ENCODE peak calls at places on chromosomes 1 and 21, in nine cellular contexts. T is spleen; D is ascending aorta; C is GM23338; L is Peyer's patch; X is right atrium auricular region; I is CD4-positive, alpha-beta T cell; W is fibroblast of the aortic adventitia; N is cardiac muscle cell. E is an unnamed sample.
A peak's percentile ranks its signal among the peaks of the same experiment; 100 is the strongest.

GRCh38 chr1:95733031-95733430 is 499.0 kb downstream of the RWDD3 start:
- DNase-seq in T (no peak), D (no peak), C (no peak), L (no peak), X (no peak), I (no peak), W (no peak), N (no peak), E (no peak)

GRCh38 chr1:7390604-7391000 is 380.5 kb upstream of the VAMP3 start:
- DNase-seq in T (peak; percentile 66), D (no peak), C (no peak), L (peak; percentile 9), X (no peak), I (no peak), W (no peak), N (no peak), E (no peak)

GRCh38 chr1:16903458-16903796 is 7.6 kb downstream of the RNU1-2 start:
- DNase-seq in T (no peak), D (no peak), C (no peak), L (no peak), X (no peak), I (no peak), W (no peak), N (no peak), E (no peak)

GRCh38 chr1:183234660-183235476 is 48.8 kb downstream of the LAMC2 start:
- DNase-seq in T (no peak), D (peak; percentile 45), C (peak; percentile 88), L (no peak), X (peak; percentile 91), I (no peak), W (peak; percentile 99), N (peak; percentile 57), E (no peak)

GRCh38 chr1:154158307-154159125 is 3.6 kb upstream of the NUP210L start:
- DNase-seq in T (no peak), D (no peak), C (no peak), L (no peak), X (no peak), I (no peak), W (no peak), N (no peak), E (no peak)

GRCh38 chr1:64000021-64000420 is 203.4 kb upstream of the UBE2U start:
- DNase-seq in T (no peak), D (no peak), C (peak; percentile 23), L (no peak), X (no peak), I (no peak), W (peak; percentile 34), N (no peak), E (no peak)

GRCh38 chr21:46540087-46540710 is 64.7 kb downstream of the S100B start:
- DNase-seq in T (no peak), D (no peak), C (no peak), L (peak; percentile 55), X (no peak), I (no peak), W (no peak), N (peak; percentile 11), E (no peak)

GRCh38 chr1:241081473-241081872 is 275.5 kb downstream of the RGS7 start:
- DNase-seq in T (no peak), D (no peak), C (no peak), L (no peak), X (no peak), I (no peak), W (no peak), N (no peak), E (no peak)

GRCh38 chr1:177228721-177229088 is 57.9 kb downstream of the BRINP2 start:
- DNase-seq in T (no peak), D (no peak), C (no peak), L (no peak), X (no peak), I (no peak), W (peak; percentile 56), N (no peak), E (no peak)

GRCh38 chr1:205922806-205923205 is 20.4 kb downstream of the SLC26A9 start:
- DNase-seq in T (no peak), D (no peak), C (no peak), L (no peak), X (no peak), I (no peak), W (no peak), N (no peak), E (no peak)

GRCh38 chr1:247574664-247575063 is 13.5 kb upstream of the OR2G2 start:
- DNase-seq in T (no peak), D (no peak), C (no peak), L (no peak), X (no peak), I (no peak), W (no peak), N (no peak), E (no peak)

GRCh38 chr1:97084566-97084965 is 363.0 kb downstream of the PTBP2 start:
- DNase-seq in T (no peak), D (no peak), C (no peak), L (no peak), X (no peak), I (no peak), W (no peak), N (no peak), E (no peak)

GRCh38 chr1:25650219-25650576 is 33.6 kb downstream of the MAN1C1 start:
- DNase-seq in T (no peak), D (no peak), C (no peak), L (no peak), X (peak; percentile 28), I (no peak), W (no peak), N (no peak), E (no peak)

GRCh38 chr1:23800396-23801337 is at the start of gene GALE:
- DNase-seq in T (peak; percentile 99), D (peak; percentile 87), C (peak; percentile 76), L (peak; percentile 97), X (peak; percentile 97), I (peak; percentile 96), W (peak; percentile 91), N (peak; percentile 94), E (peak; percentile 96)

DNA sequence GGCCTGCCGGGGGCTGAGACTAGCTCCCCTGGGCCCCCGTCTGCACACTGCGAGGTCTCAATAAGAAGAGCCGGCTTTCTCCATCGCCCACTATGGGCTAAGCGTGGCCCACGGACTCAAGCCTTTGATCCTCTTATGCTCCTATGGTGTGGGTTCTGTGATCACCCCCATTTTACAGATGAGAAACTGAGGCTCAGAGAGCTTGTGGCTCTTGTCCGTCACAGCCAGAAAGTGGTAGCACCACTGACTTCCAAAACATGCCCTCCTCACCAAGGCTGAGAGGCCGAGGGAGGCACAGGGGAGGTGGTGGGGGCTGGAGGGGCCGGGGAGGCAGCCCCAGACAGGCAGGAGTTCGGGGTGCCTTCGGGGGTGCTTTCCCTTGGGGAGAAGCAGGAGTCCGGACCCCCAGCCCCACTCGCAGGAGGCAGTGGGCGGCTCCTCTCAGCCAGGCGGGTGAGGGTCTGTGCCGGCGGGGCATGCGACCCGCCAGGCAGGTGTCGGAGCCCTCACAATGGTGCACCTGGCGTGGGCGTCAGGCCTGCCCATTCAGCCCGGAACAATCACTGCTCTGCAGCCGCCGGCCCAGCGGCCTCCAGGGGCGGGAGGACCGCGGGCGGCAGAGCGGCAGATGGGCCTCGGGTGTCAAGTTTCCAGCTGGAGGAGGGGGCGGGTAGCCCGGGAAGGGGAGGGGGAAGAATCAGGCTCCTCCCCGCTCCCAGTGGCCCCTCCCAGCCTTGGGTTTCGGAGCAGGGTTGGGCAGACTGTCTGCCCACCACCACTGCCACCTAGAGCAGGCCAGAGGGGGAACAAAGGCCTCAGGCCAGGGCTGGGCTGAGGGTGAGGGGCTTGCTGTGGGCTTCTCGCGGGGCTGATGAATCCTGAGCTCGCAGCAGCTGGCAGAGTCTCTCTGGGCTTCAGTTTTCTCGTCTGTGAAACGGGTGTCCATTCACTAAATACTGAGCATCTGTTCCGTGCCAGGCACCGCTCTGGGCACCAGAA is 39.3 kb upstream of the CASZ1 start:
- DNase-seq in T (no peak), D (no peak), C (peak; percentile 96), L (no peak), X (no peak), I (no peak), W (peak; percentile 8), N (peak; percentile 93), E (no peak)
- TF ChIP-seq CTCF in T (no peak), D (no peak), C (peak; percentile 53), L (no peak), X (no peak), I (no peak), W (no peak), N (peak; percentile 2), E (no peak)

GRCh38 chr1:152003846-152004442 is 10.3 kb upstream of the S100A10 start:
- DNase-seq in T (no peak), D (no peak), C (peak; percentile 62), L (no peak), X (no peak), I (no peak), W (no peak), N (no peak), E (no peak)
- TF ChIP-seq CTCF in T (no peak), D (no peak), C (peak; percentile 57), L (no peak), X (no peak), I (no peak), W (peak; percentile 25), N (peak; percentile 14), E (no peak)

GRCh38 chr1:42506576-42506975 is 43.5 kb downstream of the CCDC30 start:
- DNase-seq in T (no peak), D (no peak), C (no peak), L (no peak), X (no peak), I (no peak), W (no peak), N (no peak), E (no peak)

DNA sequence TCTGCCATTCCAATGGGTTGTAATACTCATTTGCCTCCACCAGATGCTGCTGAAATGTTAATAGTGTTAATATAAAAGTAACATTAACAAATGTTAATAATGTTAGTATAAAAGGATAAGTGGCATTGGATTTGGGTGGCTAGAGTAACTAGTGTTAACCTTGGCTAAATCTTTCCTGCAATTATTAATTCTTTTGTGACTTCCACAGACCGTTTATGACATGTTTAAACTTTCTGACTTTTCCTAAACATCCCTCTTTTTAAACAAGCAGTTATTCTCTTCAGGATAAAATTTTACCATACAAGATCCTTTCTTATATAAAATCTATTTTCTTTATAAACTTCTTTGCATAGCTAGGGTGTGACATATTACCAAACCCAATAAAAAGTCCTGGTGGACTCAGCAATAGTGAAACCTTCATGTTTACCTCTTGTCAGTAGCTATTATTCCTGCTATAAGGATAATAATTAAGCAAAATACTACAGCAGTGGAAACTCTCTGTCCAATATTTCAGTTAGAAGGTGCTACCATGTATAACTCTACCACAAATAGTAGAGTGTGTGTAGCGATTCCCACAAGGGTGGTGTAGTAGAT is 41.5 kb downstream of the CCDC30 start:
- DNase-seq in T (no peak), D (no peak), C (peak; percentile 37), L (no peak), X (no peak), I (no peak), W (no peak), N (no peak), E (no peak)
- TF ChIP-seq CTCF in T (no peak), D (no peak), C (no peak), L (no peak), X (no peak), I (no peak), W (no peak), N (no peak), E (no peak)

GRCh38 chr1:33093004-33093403 is 12.1 kb downstream of the AZIN2 start:
- DNase-seq in T (no peak), D (no peak), C (peak; percentile 55), L (no peak), X (no peak), I (no peak), W (no peak), N (no peak), E (no peak)
- TF ChIP-seq CTCF in T (no peak), D (no peak), C (no peak), L (no peak), X (no peak), I (no peak), W (no peak), N (no peak), E (no peak)

GRCh38 chr1:179599623-179600249 is 8.1 kb downstream of the TDRD5 start:
- DNase-seq in T (no peak), D (no peak), C (peak; percentile 45), L (no peak), X (no peak), I (no peak), W (peak; percentile 21), N (peak; percentile 57), E (no peak)
- TF ChIP-seq CTCF in T (no peak), D (peak; percentile 31), C (peak; percentile 75), L (no peak), X (peak; percentile 51), I (no peak), W (peak; percentile 37), N (peak; percentile 48), E (peak; percentile 27)

E was measured in CD14-positive monocyte.